ENCODE peak calls at places on chromosome 1, in seven cellular contexts. A is activated CD4-positive, CD25-positive, alpha-beta regulatory T cell; I is stimulated activated CD4-positive, alpha-beta T cell treated with anti-CD3 and anti-CD28 coated beads, TNF-alpha, amount 100 ng/mL, for 4 hours; T is OCI-LY7; X is HT-29; W is posterior cingulate gyrus; D is fibroblast of lung. N is an unnamed sample.

GRCh38 chr1:216705686-216706085 is 17.5 kb downstream of the ESRRG start:
- DNase-seq in I (no peak), T (no peak), W (peak; percentile 38), A (no peak), X (no peak), D (no peak), N (no peak)

GRCh38 chr1:8510041-8510823 is 192.3 kb downstream of the SLC45A1 start:
- DNase-seq in T (peak; percentile 68), W (no peak), D (peak; percentile 82), X (no peak), I (peak; percentile 32), A (no peak), N (peak; percentile 90)

GRCh38 chr1:109891930-109892329 is 18.7 kb upstream of the CSF1 start:
- DNase-seq in X (no peak), T (peak; percentile 55), A (no peak), D (no peak), I (no peak), W (no peak), N (no peak)

GRCh38 chr1:77631751-77632150 is 50.7 kb downstream of the ZZZ3 start:
- DNase-seq in W (no peak), A (no peak), T (no peak), X (no peak), D (no peak), I (no peak), N (no peak)

GRCh38 chr1:233006582-233006981 is 56.2 kb downstream of the NTPCR start:
- DNase-seq in X (no peak), W (no peak), T (no peak), D (no peak), A (no peak), I (no peak), N (no peak)

GRCh38 chr1:6860401-6860800 is 75.1 kb downstream of the CAMTA1 start:
- DNase-seq in T (no peak), A (no peak), W (no peak), D (peak; percentile 39), I (no peak), X (no peak), N (peak; percentile 75)

GRCh38 chr1:207763972-207764371 is 12.1 kb downstream of the CD46 start:
- DNase-seq in T (no peak), X (no peak), A (no peak), D (no peak), W (no peak), I (no peak), N (no peak)

GRCh38 chr1:198234511-198235251 is 77.9 kb downstream of the NEK7 start:
- DNase-seq in X (peak; percentile 12), A (no peak), W (no peak), I (no peak), T (no peak), D (peak; percentile 50), N (peak; percentile 45)

GRCh38 chr1:236997882-236998281 is 6.4 kb downstream of the MT1HL1 start:
- DNase-seq in A (no peak), I (no peak), X (no peak), T (no peak), W (no peak), D (no peak), N (no peak)

GRCh38 chr1:54135436-54136120 is 17.2 kb downstream of the CDCP2 start:
- DNase-seq in D (no peak), I (no peak), A (no peak), T (no peak), W (no peak), X (no peak), N (peak; percentile 70)

GRCh38 chr1:95127380-95127779 is 10.2 kb downstream of the TLCD4 start:
- DNase-seq in T (no peak), D (no peak), A (no peak), W (no peak), I (no peak), X (no peak), N (no peak)

GRCh38 chr1:101183388-101183699 is 53.5 kb upstream of the S1PR1 start:
- DNase-seq in I (no peak), X (no peak), W (no peak), A (no peak), D (no peak), T (no peak), N (peak; percentile 9)

GRCh38 chr1:115166531-115167091 is 77.3 kb upstream of the TSPAN2 start:
- DNase-seq in T (no peak), D (peak; percentile 39), X (no peak), W (no peak), I (no peak), A (no peak), N (peak; percentile 56)

GRCh38 chr1:222369991-222370910 is 177.7 kb downstream of the HHIPL2 start:
- DNase-seq in D (peak; percentile 59), A (no peak), I (no peak), X (no peak), W (no peak), T (no peak), N (peak; percentile 98)

GRCh38 chr1:209659909-209660308 is 7.7 kb upstream of the LAMB3 start:
- DNase-seq in X (no peak), T (no peak), I (no peak), D (peak; percentile 50), W (no peak), A (no peak), N (no peak)

GRCh38 chr1:206471415-206471801 is 1.1 kb downstream of the IKBKE start:
- DNase-seq in D (no peak), W (no peak), I (no peak), T (peak; percentile 51), A (no peak), X (no peak), N (no peak)

GRCh38 chr1:172581779-172582178 is 48.8 kb downstream of the SUCO start:
- DNase-seq in A (no peak), I (no peak), X (no peak), D (peak; percentile 72), W (no peak), T (no peak), N (peak; percentile 67)

GRCh38 chr1:55215194-55216021 is at the start of gene USP24:
- DNase-seq in X (peak; percentile 76), W (peak; percentile 65), T (peak; percentile 84), A (peak; percentile 78), D (peak; percentile 70), I (peak; percentile 65), N (peak; percentile 53)

GRCh38 chr1:111887385-111887784 is 102.1 kb downstream of the KCND3 start:
- DNase-seq in X (no peak), I (no peak), A (no peak), T (no peak), D (no peak), W (no peak), N (no peak)

GRCh38 chr1:38990746-38991637 is at the start of gene AKIRIN1:
- DNase-seq in W (peak; percentile 98), D (peak; percentile 96), A (peak; percentile 90), X (peak; percentile 96), I (peak; percentile 91), T (peak; percentile 95), N (peak; percentile 93)

GRCh38 chr1:192053661-192054060 is 104.6 kb upstream of the RGS18 start:
- DNase-seq in X (no peak), D (peak; percentile 31), T (no peak), I (no peak), W (no peak), A (no peak), N (no peak)

GRCh38 chr1:203036135-203036534 is 9.8 kb downstream of the PPFIA4 start:
- DNase-seq in I (no peak), X (no peak), D (no peak), A (no peak), W (no peak), T (no peak), N (peak; percentile 16)

GRCh38 chr1:99737016-99737415 is 29.4 kb downstream of the FRRS1 start:
- DNase-seq in D (peak; percentile 76), A (no peak), I (no peak), T (peak; percentile 25), X (peak; percentile 65), W (peak; percentile 4), N (peak; percentile 53)

GRCh38 chr1:29687601-29688244 is 451.4 kb downstream of the PTPRU start:
- DNase-seq in D (no peak), I (no peak), A (no peak), X (no peak), T (no peak), W (no peak), N (peak; percentile 66)

GRCh38 chr1:64839732-64840405 is 95.0 kb downstream of the RAVER2 start:
- DNase-seq in A (no peak), W (no peak), D (no peak), T (no peak), X (no peak), I (no peak), N (no peak)